ENCODE peak calls at places on chromosome 14, in five cellular contexts. One of them, this sample, is unnamed.
A peak's percentile ranks its signal among the peaks of the same experiment; 100 is the strongest.

GRCh38 chr14:78254911-78255431 is 84.8 kb downstream of the NRXN3 start:
- DNase-seq in brain microvascular endothelial cell: no peak
- DNase-seq in ovary: peak; percentile 18
- DNase-seq in CD4-positive, alpha-beta memory T cell: no peak
- DNase-seq in adrenal gland: no peak
- DNase-seq in this sample: peak; percentile 35

GRCh38 chr14:68365228-68365627 is 427.6 kb downstream of the ZFP36L1 start:
- DNase-seq in brain microvascular endothelial cell: peak; percentile 77
- DNase-seq in ovary: no peak
- DNase-seq in CD4-positive, alpha-beta memory T cell: no peak
- DNase-seq in adrenal gland: no peak
- DNase-seq in this sample: no peak

GRCh38 chr14:102925646-102926045 is 3.2 kb downstream of the AMN start:
- DNase-seq in brain microvascular endothelial cell: no peak
- DNase-seq in ovary: no peak
- DNase-seq in CD4-positive, alpha-beta memory T cell: no peak
- DNase-seq in adrenal gland: no peak
- DNase-seq in this sample: no peak

GRCh38 chr14:64786296-64787149 is 82.3 kb downstream of the PLEKHG3 start:
- DNase-seq in brain microvascular endothelial cell: no peak
- DNase-seq in ovary: no peak
- DNase-seq in CD4-positive, alpha-beta memory T cell: no peak
- DNase-seq in adrenal gland: no peak
- DNase-seq in this sample: no peak

GRCh38 chr14:60508707-60509437 is at the start of gene SIX6:
- DNase-seq in brain microvascular endothelial cell: peak; percentile 12
- DNase-seq in ovary: no peak
- DNase-seq in CD4-positive, alpha-beta memory T cell: no peak
- DNase-seq in adrenal gland: no peak
- DNase-seq in this sample: peak; percentile 93

GRCh38 chr14:26008290-26008689 is 589.5 kb downstream of the NOVA1 start:
- DNase-seq in brain microvascular endothelial cell: no peak
- DNase-seq in ovary: no peak
- DNase-seq in CD4-positive, alpha-beta memory T cell: no peak
- DNase-seq in adrenal gland: no peak
- DNase-seq in this sample: peak; percentile 45

GRCh38 chr14:37512173-37512572 is 82.9 kb downstream of the FOXA1 start:
- DNase-seq in brain microvascular endothelial cell: no peak
- DNase-seq in ovary: no peak
- DNase-seq in CD4-positive, alpha-beta memory T cell: no peak
- DNase-seq in adrenal gland: no peak
- DNase-seq in this sample: no peak

GRCh38 chr14:37595809-37596595 is 573 bp downstream of the TTC6 start:
- DNase-seq in brain microvascular endothelial cell: no peak
- DNase-seq in ovary: no peak
- DNase-seq in CD4-positive, alpha-beta memory T cell: peak; percentile 24
- DNase-seq in adrenal gland: no peak
- DNase-seq in this sample: no peak

GRCh38 chr14:92846162-92846897 is 52.2 kb downstream of the GOLGA5 start:
- DNase-seq in brain microvascular endothelial cell: peak; percentile 84
- DNase-seq in ovary: no peak
- DNase-seq in CD4-positive, alpha-beta memory T cell: no peak
- DNase-seq in adrenal gland: no peak
- DNase-seq in this sample: no peak

DNA sequence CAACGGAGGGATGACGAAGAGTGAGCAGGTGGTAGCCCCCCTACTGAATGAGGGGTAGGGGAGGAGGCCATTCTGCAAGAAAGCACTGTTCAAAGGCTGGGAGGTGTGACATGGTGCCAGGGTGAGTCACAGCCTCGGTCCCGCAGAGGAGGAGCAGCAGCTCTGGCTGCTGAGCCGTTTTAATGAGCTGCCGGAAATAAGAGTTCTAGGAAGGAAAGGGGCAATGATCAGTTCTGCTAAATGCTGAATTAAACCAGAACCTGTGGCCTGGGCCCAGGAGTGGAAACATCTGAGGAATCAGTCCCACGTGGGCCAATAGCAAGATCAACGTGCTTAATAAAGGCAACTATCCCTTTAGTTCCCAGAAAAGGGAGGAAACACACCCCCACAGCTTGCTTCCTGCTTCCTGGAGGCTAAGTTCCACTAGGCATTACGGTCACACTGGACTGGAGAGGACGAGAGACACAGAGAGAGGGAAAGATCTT is 3.6 kb downstream of the ABCD4 start:
- DNase-seq in brain microvascular endothelial cell: peak; percentile 34
- DNase-seq in ovary: peak; percentile 23
- DNase-seq in CD4-positive, alpha-beta memory T cell: no peak
- DNase-seq in adrenal gland: peak; percentile 36
- DNase-seq in this sample: no peak
- H3K4me3 ChIP-seq in brain microvascular endothelial cell: no peak overlapping the region
- H3K4me3 ChIP-seq in ovary: no peak overlapping the region
- H3K4me3 ChIP-seq in CD4-positive, alpha-beta memory T cell: no peak overlapping the region
- H3K4me3 ChIP-seq in adrenal gland: no peak overlapping the region
- H3K4me3 ChIP-seq in this sample: no peak overlapping the region

DNA sequence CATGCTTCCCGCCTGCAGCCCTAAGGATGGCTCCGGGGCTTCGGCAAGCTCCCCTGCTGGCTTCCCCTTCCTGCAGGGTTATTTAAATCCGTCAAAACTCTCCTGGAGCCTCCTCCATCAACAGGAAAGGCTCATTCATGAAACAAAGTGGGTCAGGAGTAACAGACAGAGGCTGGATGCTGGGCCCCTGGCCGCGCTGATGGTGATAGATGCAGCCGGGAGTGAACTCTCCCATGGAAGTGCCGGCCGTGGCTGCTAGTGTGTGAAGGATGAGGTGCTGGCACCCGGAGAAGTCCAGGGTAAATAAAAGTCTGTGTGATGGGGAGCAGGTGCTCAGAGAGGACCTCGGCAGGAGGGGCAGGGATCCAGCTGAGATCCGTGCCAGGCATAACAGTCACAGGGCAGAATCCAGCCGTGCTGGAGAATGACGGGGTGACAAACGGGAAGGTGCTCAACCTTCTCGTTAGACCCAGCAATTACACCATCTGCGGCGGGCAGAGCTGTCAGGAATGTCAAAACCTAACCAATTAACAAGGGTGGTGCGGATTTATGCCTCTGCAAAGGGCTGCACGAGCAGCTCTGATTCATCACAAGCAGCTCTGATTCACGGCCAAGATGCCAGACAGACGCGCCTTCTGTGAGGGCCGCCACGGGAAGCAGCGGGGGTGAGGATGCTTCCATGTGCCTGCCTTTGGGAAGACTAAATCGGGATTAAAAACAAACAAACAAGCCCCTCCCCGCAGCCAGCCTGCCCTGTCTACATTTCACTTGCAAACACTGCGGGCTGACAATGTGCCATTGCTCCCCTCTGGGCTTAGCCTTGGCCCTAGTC is 55.6 kb downstream of the SYNE3 start:
- DNase-seq in brain microvascular endothelial cell: peak; percentile 69
- DNase-seq in ovary: peak; percentile 60
- DNase-seq in CD4-positive, alpha-beta memory T cell: no peak
- DNase-seq in adrenal gland: no peak
- DNase-seq in this sample: no peak
- H3K4me3 ChIP-seq in brain microvascular endothelial cell: no peak overlapping the region
- H3K4me3 ChIP-seq in ovary: no peak overlapping the region
- H3K4me3 ChIP-seq in CD4-positive, alpha-beta memory T cell: no peak overlapping the region
- H3K4me3 ChIP-seq in adrenal gland: no peak overlapping the region
- H3K4me3 ChIP-seq in this sample: no peak overlapping the region

GRCh38 chr14:99774204-99774497 is 19.1 kb upstream of the EML1 start:
- DNase-seq in brain microvascular endothelial cell: no peak
- DNase-seq in ovary: no peak
- DNase-seq in CD4-positive, alpha-beta memory T cell: no peak
- DNase-seq in adrenal gland: no peak
- DNase-seq in this sample: no peak

GRCh38 chr14:99775351-99775750 is 17.9 kb upstream of the EML1 start:
- DNase-seq in brain microvascular endothelial cell: no peak
- DNase-seq in ovary: no peak
- DNase-seq in CD4-positive, alpha-beta memory T cell: no peak
- DNase-seq in adrenal gland: no peak
- DNase-seq in this sample: no peak

GRCh38 chr14:99774526-99775307 is 18.5 kb upstream of the EML1 start:
- DNase-seq in brain microvascular endothelial cell: no peak
- DNase-seq in ovary: peak; percentile 71
- DNase-seq in CD4-positive, alpha-beta memory T cell: no peak
- DNase-seq in adrenal gland: no peak
- DNase-seq in this sample: no peak

GRCh38 chr14:99773496-99774203 is 19.6 kb upstream of the EML1 start:
- DNase-seq in brain microvascular endothelial cell: no peak
- DNase-seq in ovary: no peak
- DNase-seq in CD4-positive, alpha-beta memory T cell: no peak
- DNase-seq in adrenal gland: no peak
- DNase-seq in this sample: no peak

GRCh38 chr14:99772371-99773283 is 20.6 kb upstream of the EML1 start:
- DNase-seq in brain microvascular endothelial cell: no peak
- DNase-seq in ovary: no peak
- DNase-seq in CD4-positive, alpha-beta memory T cell: no peak
- DNase-seq in adrenal gland: no peak
- DNase-seq in this sample: no peak
- H3K4me3 ChIP-seq in brain microvascular endothelial cell: no peak overlapping the region
- H3K4me3 ChIP-seq in ovary: no peak overlapping the region
- H3K4me3 ChIP-seq in CD4-positive, alpha-beta memory T cell: no peak overlapping the region
- H3K4me3 ChIP-seq in adrenal gland: no peak overlapping the region
- H3K4me3 ChIP-seq in this sample: no peak overlapping the region

GRCh38 chr14:51653855-51654548 is 2.3 kb downstream of the FRMD6 start:
- DNase-seq in brain microvascular endothelial cell: no peak
- DNase-seq in ovary: no peak
- DNase-seq in CD4-positive, alpha-beta memory T cell: no peak
- DNase-seq in adrenal gland: no peak
- DNase-seq in this sample: peak; percentile 22
- H3K4me3 ChIP-seq in brain microvascular endothelial cell: peak overlapping the region; percentile 95
- H3K4me3 ChIP-seq in ovary: peak overlapping the region; percentile 76
- H3K4me3 ChIP-seq in CD4-positive, alpha-beta memory T cell: no peak overlapping the region
- H3K4me3 ChIP-seq in adrenal gland: no peak overlapping the region
- H3K4me3 ChIP-seq in this sample: no peak overlapping the region

DNA sequence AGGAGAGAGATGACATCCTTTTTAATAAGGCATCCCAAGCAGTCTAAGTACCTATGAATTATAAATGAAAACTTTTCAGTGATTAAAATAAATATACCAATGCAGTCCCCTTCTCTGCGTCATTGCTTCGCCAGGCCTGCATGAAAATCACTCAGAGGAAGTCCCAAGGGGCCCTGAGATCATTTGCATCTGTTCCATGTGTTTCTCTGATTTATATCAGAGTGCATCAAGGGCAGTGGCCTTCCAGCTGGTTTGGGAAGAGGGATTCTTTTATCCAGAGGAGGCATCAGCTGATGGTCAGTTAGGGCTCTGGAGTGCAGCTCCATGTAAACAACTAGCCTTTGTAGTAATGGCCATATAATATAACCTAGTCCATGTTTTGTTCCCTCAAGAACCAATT is 210.1 kb downstream of the RGS6 start:
- DNase-seq in brain microvascular endothelial cell: no peak
- DNase-seq in ovary: no peak
- DNase-seq in CD4-positive, alpha-beta memory T cell: no peak
- DNase-seq in adrenal gland: no peak
- DNase-seq in this sample: no peak
- H3K4me3 ChIP-seq in brain microvascular endothelial cell: no peak overlapping the region
- H3K4me3 ChIP-seq in ovary: no peak overlapping the region
- H3K4me3 ChIP-seq in CD4-positive, alpha-beta memory T cell: no peak overlapping the region
- H3K4me3 ChIP-seq in adrenal gland: no peak overlapping the region
- H3K4me3 ChIP-seq in this sample: no peak overlapping the region

GRCh38 chr14:75005357-75005756 is 2.6 kb downstream of the EIF2B2 start:
- DNase-seq in brain microvascular endothelial cell: no peak
- DNase-seq in ovary: no peak
- DNase-seq in CD4-positive, alpha-beta memory T cell: no peak
- DNase-seq in adrenal gland: no peak
- DNase-seq in this sample: no peak

GRCh38 chr14:75001261-75001660 is 1.5 kb upstream of the EIF2B2 start:
- DNase-seq in brain microvascular endothelial cell: no peak
- DNase-seq in ovary: no peak
- DNase-seq in CD4-positive, alpha-beta memory T cell: no peak
- DNase-seq in adrenal gland: no peak
- DNase-seq in this sample: no peak

GRCh38 chr14:75001899-75002298 is 822 bp upstream of the EIF2B2 start:
- DNase-seq in brain microvascular endothelial cell: no peak
- DNase-seq in ovary: no peak
- DNase-seq in CD4-positive, alpha-beta memory T cell: no peak
- DNase-seq in adrenal gland: no peak
- DNase-seq in this sample: no peak

GRCh38 chr14:75002392-75003249 is at the start of gene EIF2B2:
- DNase-seq in brain microvascular endothelial cell: peak; percentile 97
- DNase-seq in ovary: peak; percentile 98
- DNase-seq in CD4-positive, alpha-beta memory T cell: peak; percentile 99
- DNase-seq in adrenal gland: peak; percentile 96
- DNase-seq in this sample: peak; percentile 98

DNA sequence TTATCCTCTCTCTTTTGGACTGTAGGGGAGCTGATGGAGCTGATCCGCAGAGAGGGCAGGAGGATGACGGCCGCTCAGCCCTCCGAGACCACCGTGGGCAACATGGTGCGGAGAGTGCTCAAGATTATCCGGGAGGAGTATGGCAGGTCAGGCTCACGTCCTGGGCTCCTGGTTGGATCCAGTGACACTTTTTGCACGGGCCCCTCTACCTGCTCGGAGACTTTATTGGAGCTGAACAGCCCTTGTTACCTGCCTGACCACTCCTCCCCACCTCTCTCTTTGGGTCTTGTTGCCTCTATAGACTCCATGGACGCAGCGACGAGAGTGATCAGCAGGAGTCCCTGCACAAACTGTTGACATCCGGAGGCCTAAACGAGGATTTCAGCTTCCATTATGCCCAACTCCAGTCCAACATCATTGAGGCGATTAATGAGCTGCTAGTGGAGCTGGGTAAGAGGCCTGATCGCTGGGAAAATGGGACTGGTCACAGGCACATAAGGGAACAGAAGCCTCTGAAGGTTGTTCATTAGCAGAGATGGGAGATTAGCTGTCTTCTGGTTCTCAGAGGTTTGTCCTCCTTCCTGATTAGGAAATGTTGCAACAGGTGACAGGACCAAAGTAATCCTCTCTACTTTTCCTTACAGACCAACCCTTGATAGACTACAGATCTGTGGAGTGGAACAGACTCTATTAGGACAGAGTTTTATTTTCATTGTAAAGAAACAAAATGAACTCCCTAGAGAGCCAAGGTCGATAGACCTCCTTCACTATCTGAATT is 718 bp downstream of the EIF2B2 start:
- DNase-seq in brain microvascular endothelial cell: no peak
- DNase-seq in ovary: no peak
- DNase-seq in CD4-positive, alpha-beta memory T cell: peak; percentile 3
- DNase-seq in adrenal gland: no peak
- DNase-seq in this sample: no peak
- H3K4me3 ChIP-seq in brain microvascular endothelial cell: peak overlapping the region; percentile 95
- H3K4me3 ChIP-seq in ovary: peak overlapping the region; percentile 51
- H3K4me3 ChIP-seq in CD4-positive, alpha-beta memory T cell: peak overlapping the region; percentile 70
- H3K4me3 ChIP-seq in adrenal gland: peak overlapping the region; percentile 62
- H3K4me3 ChIP-seq in this sample: peak overlapping the region; percentile 88

DNA sequence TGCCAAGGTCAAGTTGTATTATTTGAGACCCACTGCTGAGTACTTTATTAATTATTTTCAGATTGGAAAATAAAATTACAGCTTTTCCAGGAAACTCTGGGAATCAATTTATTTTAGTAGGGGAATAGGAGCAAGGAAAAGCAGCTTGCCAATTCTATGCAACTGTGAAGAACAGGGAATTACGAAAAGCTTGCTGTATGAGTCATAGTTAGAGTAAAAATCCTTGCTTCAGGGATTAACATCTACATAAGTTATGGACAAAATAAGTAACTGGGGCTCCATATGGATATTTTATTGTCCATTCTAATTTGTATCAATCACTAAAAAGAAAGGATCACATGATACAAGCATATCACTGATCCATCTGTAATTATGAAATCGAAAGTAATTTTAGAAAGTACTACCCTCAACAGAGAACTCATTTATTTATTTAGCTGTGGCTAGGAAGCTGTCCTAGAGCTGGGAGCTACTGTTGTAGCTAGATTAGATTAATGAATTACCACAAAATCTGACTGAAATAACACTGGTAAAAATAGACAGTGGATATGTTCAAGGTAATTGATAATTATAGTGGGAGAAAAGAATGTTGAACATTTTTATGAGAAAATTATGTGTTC is 303.5 kb upstream of the NPAS3 start:
- DNase-seq in brain microvascular endothelial cell: no peak
- DNase-seq in ovary: no peak
- DNase-seq in CD4-positive, alpha-beta memory T cell: no peak
- DNase-seq in adrenal gland: no peak
- DNase-seq in this sample: no peak
- H3K4me3 ChIP-seq in brain microvascular endothelial cell: no peak overlapping the region
- H3K4me3 ChIP-seq in ovary: no peak overlapping the region
- H3K4me3 ChIP-seq in CD4-positive, alpha-beta memory T cell: no peak overlapping the region
- H3K4me3 ChIP-seq in adrenal gland: no peak overlapping the region
- H3K4me3 ChIP-seq in this sample: no peak overlapping the region

This sample was measured in Jurkat, Clone E6-1.